ENCODE peak calls at places on chromosomes 2 and 18, in six cellular contexts. B, G, F, H, Q and T are unnamed samples.

GRCh38 chr18:63119647-63120046 is 199.9 kb downstream of the BCL2 start:
- DNase-seq in B (peak), G (no peak), F (peak), H (peak), Q (no peak), T (peak)

GRCh38 chr2:104923665-104924064 is 69.8 kb downstream of the POU3F3 start:
- DNase-seq in B (no peak), G (no peak), F (no peak), H (no peak), Q (no peak), T (no peak)

GRCh38 chr2:112643488-112643887 is 2.3 kb upstream of the SLC20A1 start:
- DNase-seq in B (no peak), G (no peak), F (no peak), H (no peak), Q (no peak), T (no peak)

GRCh38 chr2:11187083-11187619 is 31.9 kb downstream of the SLC66A3 start:
- DNase-seq in B (peak), G (peak), F (peak), H (peak), Q (no peak), T (peak)

GRCh38 chr2:218856168-218856895 is 3.3 kb upstream of the WNT6 start:
- DNase-seq in B (no peak), G (no peak), F (no peak), H (no peak), Q (no peak), T (no peak)

GRCh38 chr2:132804045-132804444 is 134.0 kb upstream of the LYPD1 start:
- DNase-seq in B (peak), G (no peak), F (peak), H (peak), Q (no peak), T (peak)

GRCh38 chr2:85713836-85714235 is 19.7 kb downstream of the GNLY start:
- DNase-seq in B (no peak), G (no peak), F (no peak), H (no peak), Q (no peak), T (no peak)

GRCh38 chr2:77519164-77519887 is 2.9 kb downstream of the LRRTM4 start:
- DNase-seq in B (no peak), G (no peak), F (no peak), H (no peak), Q (no peak), T (no peak)

GRCh38 chr2:164046040-164046439 is 310.2 kb upstream of the FIGN start:
- DNase-seq in B (no peak), G (no peak), F (no peak), H (peak), Q (no peak), T (no peak)

GRCh38 chr2:144835634-144836351 is 315.9 kb upstream of the ZEB2 start:
- DNase-seq in B (peak), G (no peak), F (peak), H (peak), Q (no peak), T (peak)

GRCh38 chr2:17878222-17879136 is at the start of gene KCNS3:
- DNase-seq in B (peak), G (no peak), F (peak), H (peak), Q (no peak), T (no peak)

GRCh38 chr2:44777542-44777941 is 164.0 kb upstream of the SIX3 start:
- DNase-seq in B (no peak), G (no peak), F (no peak), H (no peak), Q (no peak), T (no peak)

GRCh38 chr2:138823651-138824050 is 43.5 kb upstream of the NXPH2 start:
- DNase-seq in B (no peak), G (no peak), F (no peak), H (no peak), Q (no peak), T (no peak)

GRCh38 chr2:159904565-159905281 is 106.7 kb upstream of the CD302 start:
- DNase-seq in B (peak), G (no peak), F (peak), H (no peak), Q (peak), T (no peak)

GRCh38 chr2:236215761-236216333 is 47.7 kb upstream of the GBX2 start:
- DNase-seq in B (no peak), G (no peak), F (no peak), H (no peak), Q (no peak), T (no peak)

GRCh38 chr2:181281206-181281832 is 175.9 kb upstream of the ITGA4 start:
- DNase-seq in B (no peak), G (no peak), F (no peak), H (peak), Q (peak), T (no peak)

GRCh38 chr2:43071629-43072550 is 154.5 kb downstream of the ZFP36L2 start:
- DNase-seq in B (no peak), G (no peak), F (no peak), H (peak), Q (no peak), T (peak)

GRCh38 chr2:71275939-71276310 is 49.0 kb upstream of the PAIP2B start:
- DNase-seq in B (no peak), G (no peak), F (no peak), H (no peak), Q (no peak), T (no peak)

GRCh38 chr2:71281950-71282349 is 49.6 kb upstream of the ZNF638 start:
- DNase-seq in B (no peak), G (no peak), F (no peak), H (no peak), Q (no peak), T (no peak)

GRCh38 chr2:71276311-71277158 is 49.6 kb upstream of the PAIP2B start:
- DNase-seq in B (peak), G (peak), F (peak), H (peak), Q (peak), T (peak)

GRCh38 chr2:71277536-71278103 is 50.7 kb upstream of the PAIP2B start:
- DNase-seq in B (peak), G (peak), F (peak), H (peak), Q (no peak), T (no peak)

DNA sequence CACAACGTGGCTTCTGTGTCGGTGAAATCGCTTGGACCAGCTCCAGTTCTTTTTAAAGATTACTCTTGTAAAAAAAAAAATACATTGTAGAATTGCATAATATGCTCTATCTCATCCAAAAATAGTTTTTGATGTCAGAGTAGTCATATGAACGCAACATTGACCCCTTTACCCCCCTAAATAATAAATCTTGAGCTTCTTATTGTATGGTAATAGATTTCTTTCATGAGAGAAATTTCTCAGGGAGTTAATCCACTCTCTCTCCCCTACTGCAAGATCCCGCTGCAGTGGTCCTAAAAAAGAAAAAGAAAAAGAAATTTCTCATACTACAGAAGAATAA is 50.2 kb upstream of the PAIP2B start:
- DNase-seq in B (peak), G (no peak), F (no peak), H (no peak), Q (no peak), T (no peak)
- H3K4me3 ChIP-seq in B (peak), G (peak), F (peak), H (peak), Q (no peak), T (peak)

DNA sequence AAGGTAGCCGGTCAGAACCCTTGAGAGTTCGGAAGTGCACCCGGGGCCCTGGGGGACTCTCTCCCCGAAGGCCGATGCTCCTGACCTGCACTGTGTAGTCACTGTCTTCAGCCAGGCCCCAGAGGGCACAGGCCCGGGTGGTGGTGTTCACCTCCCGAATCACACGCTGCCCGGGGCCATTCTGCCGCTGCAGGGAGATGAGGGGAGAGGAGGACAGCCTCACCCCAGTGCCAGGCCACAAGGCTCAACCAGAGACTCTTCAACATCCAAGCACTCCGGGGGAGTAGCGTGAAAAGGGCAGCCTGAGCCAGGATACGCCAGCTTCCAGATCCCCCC is 1.1 kb downstream of the FNDC4 start:
- DNase-seq in B (no peak), G (no peak), F (no peak), H (no peak), Q (no peak), T (no peak)
- H3K4me3 ChIP-seq in B (peak), G (no peak), F (peak), H (peak), Q (no peak), T (peak)

GRCh38 chr2:174846941-174847938 is 83.0 kb upstream of the CHRNA1 start:
- DNase-seq in B (peak), G (no peak), F (peak), H (peak), Q (peak), T (peak)
- H3K4me3 ChIP-seq in B (peak), G (peak), F (peak), H (peak), Q (no peak), T (peak)

GRCh38 chr2:98935111-98935770 is 784 bp downstream of the CRACDL start:
- DNase-seq in B (no peak), G (no peak), F (no peak), H (no peak), Q (no peak), T (no peak)
- H3K4me3 ChIP-seq in B (peak), G (peak), F (no peak), H (peak), Q (no peak), T (no peak)

GRCh38 chr2:66447676-66448075 is 12.8 kb downstream of the MEIS1 start:
- DNase-seq in B (no peak), G (no peak), F (no peak), H (no peak), Q (no peak), T (peak)

GRCh38 chr2:66445076-66445724 is 10.3 kb downstream of the MEIS1 start:
- DNase-seq in B (peak), G (no peak), F (no peak), H (peak), Q (no peak), T (peak)

GRCh38 chr2:66445781-66446177 is 10.9 kb downstream of the MEIS1 start:
- DNase-seq in B (peak), G (no peak), F (no peak), H (no peak), Q (no peak), T (peak)

GRCh38 chr2:66446924-66447323 is 12.0 kb downstream of the MEIS1 start:
- DNase-seq in B (no peak), G (no peak), F (no peak), H (no peak), Q (no peak), T (peak)

DNA sequence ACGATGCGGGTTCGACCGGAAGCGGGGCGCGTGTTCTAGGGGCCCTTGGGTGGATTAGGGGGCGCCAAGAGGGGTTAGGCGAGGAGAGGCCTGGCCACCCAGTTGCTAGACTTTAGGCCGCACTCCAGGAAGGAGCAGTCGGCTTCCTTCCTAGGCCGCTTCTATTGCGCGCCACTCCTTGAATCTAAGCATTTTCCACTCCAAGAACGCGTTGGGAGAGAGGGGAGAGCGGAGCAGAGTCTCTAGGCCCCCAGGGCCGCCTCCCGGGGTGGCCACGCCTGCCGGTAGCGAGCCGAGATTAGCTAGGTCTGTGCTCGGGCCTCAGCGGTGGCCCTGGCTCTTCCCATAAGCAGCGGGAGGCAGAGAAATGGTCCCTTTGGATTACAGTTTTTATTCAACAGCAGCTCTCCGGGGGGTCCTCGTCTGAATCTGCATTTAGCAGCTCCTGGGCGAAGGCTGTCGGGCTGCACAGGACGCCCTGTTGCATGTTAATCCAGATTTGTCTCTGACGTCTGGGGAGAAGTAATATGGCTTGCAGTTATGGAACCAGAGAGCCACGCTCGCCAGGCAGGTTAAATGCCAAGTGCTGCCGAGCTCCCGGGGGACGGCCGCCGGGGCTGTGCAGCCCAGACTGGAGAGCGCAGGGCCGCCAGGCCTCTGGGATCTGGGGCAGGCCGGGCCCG is 11.4 kb downstream of the MEIS1 start:
- DNase-seq in B (peak), G (no peak), F (peak), H (peak), Q (no peak), T (peak)
- H3K4me3 ChIP-seq in B (peak), G (no peak), F (peak), H (peak), Q (no peak), T (peak)

GRCh38 chr2:46091004-46091403 is 206.2 kb upstream of the EPAS1 start:
- DNase-seq in B (no peak), G (no peak), F (no peak), H (no peak), Q (no peak), T (no peak)
- H3K4me3 ChIP-seq in B (no peak), G (no peak), F (no peak), H (no peak), Q (no peak), T (no peak)

DNA sequence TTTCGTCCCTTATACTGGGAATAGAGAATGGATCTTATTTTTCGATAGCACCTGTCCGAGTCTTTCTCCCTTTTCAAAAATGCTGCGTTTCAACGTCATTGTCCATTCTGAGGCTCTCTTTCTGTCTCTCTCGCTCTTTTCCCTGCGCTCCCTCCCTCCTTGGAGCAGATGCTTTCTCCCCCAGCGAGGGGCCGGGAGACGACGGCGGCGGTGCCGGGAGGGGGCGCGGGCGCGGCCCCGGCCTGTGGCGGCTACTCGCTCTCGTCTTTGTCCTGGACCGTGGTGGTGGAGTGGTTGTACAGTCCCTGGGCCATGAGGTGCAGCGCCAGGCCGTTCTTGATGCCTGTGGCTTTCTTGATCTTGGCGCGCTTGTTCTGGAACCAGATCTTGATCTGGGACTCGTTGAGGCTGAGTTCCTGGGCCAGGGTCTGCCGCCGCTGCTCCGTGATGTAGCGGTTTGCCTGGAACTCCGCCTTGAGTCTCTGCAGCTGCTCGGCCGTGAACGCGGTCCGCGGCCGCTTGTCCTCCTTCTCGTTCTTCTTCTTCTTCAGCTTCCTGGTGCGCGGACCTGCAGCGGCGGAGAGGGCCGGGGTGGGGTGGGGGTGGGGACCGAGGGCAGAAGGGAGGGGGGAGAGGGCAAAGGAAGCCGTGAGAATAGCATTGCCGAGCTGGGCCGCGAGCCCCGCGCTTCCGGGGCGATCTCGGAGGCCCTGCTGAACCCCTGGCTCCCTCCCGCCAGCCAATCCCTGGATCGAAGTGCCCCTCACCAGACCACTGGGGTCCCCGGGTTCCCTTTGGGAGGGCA is 4.6 kb downstream of the EN1 start:
- DNase-seq in B (no peak), G (no peak), F (no peak), H (no peak), Q (no peak), T (no peak)
- H3K4me3 ChIP-seq in B (no peak), G (no peak), F (no peak), H (no peak), Q (no peak), T (peak)